ENCODE peak calls at places on chromosome 7, in eight cellular contexts. I is NCI-H2171 treated with DMSO at 0.1 percent for 48 hours, G is bronchial epithelial cell, X is GOT3, B is progenitor cell of endocrine pancreas, E is coronary artery, A is H54, O is MG63. L is an unnamed sample.

GRCh38 chr7:17697128-17697881 is 243.0 kb downstream of the SNX13 start:
- DNase-seq in O (no peak), A (no peak), B (no peak), X (no peak), G (no peak), E (no peak), I (no peak), L (no peak)

GRCh38 chr7:91772100-91772794 is 108.3 kb downstream of the MTERF1 start:
- DNase-seq in G (peak), O (peak), X (no peak), E (no peak), B (no peak), I (no peak), A (no peak), L (peak)

GRCh38 chr7:158664406-158664805 is 40.2 kb downstream of the NCAPG2 start:
- DNase-seq in A (no peak), X (no peak), B (no peak), O (no peak), G (no peak), I (no peak), E (no peak), L (no peak)

GRCh38 chr7:117250801-117251200 is 72.1 kb downstream of the WNT2 start:
- DNase-seq in O (no peak), A (no peak), I (no peak), B (no peak), G (no peak), X (no peak), E (no peak), L (no peak)

GRCh38 chr7:69134316-69134715 is 464.0 kb upstream of the AUTS2 start:
- DNase-seq in A (no peak), I (no peak), G (no peak), O (no peak), E (no peak), B (no peak), X (no peak), L (no peak)

GRCh38 chr7:95694334-95694733 is 78.0 kb upstream of the DYNC1I1 start:
- DNase-seq in G (no peak), A (no peak), O (no peak), B (no peak), X (no peak), E (no peak), I (peak), L (no peak)

GRCh38 chr7:139068543-139069399 is 32.9 kb upstream of the ZC3HAV1L start:
- DNase-seq in I (no peak), E (no peak), A (no peak), X (no peak), B (no peak), G (no peak), O (no peak), L (no peak)

GRCh38 chr7:141920281-141920680 is 4.1 kb downstream of the OR9A4 start:
- DNase-seq in B (no peak), G (peak), A (no peak), E (no peak), X (no peak), O (no peak), I (no peak), L (peak)

GRCh38 chr7:1545417-1546246 is 10.4 kb downstream of the TMEM184A start:
- DNase-seq in I (no peak), O (no peak), A (no peak), X (no peak), G (no peak), E (no peak), B (no peak), L (no peak)

GRCh38 chr7:69078997-69079769 is 519.1 kb upstream of the AUTS2 start:
- DNase-seq in I (no peak), E (no peak), O (peak), B (no peak), G (no peak), A (no peak), X (no peak), L (no peak)

GRCh38 chr7:138649506-138649905 is 51.7 kb downstream of the SVOPL start:
- DNase-seq in I (no peak), O (no peak), G (peak), X (no peak), A (no peak), E (no peak), B (no peak), L (no peak)

GRCh38 chr7:92768501-92769360 is 67.6 kb downstream of the CDK6 start:
- DNase-seq in B (no peak), O (peak), G (peak), A (no peak), I (peak), E (no peak), X (no peak), L (no peak)

GRCh38 chr7:90266808-90267207 is 21.8 kb downstream of the CFAP69 start:
- DNase-seq in O (no peak), B (no peak), G (peak), X (no peak), E (no peak), A (no peak), I (no peak), L (no peak)

GRCh38 chr7:157397036-157397720 is 60.4 kb downstream of the DNAJB6 start:
- DNase-seq in A (no peak), E (no peak), G (no peak), X (no peak), O (no peak), I (no peak), B (no peak), L (no peak)

GRCh38 chr7:19491821-19492452 is 216.9 kb downstream of the POLR1F start:
- DNase-seq in E (no peak), X (no peak), G (peak), I (peak), O (no peak), B (no peak), A (peak), L (no peak)

GRCh38 chr7:111846900-111847299 is 284.6 kb upstream of the IMMP2L start:
- DNase-seq in A (no peak), O (no peak), B (no peak), I (no peak), E (no peak), G (no peak), X (no peak), L (no peak)

GRCh38 chr7:10588084-10588483 is 385.6 kb upstream of the PHF14 start:
- DNase-seq in E (no peak), A (no peak), I (no peak), O (no peak), G (peak), B (no peak), X (no peak), L (peak)

GRCh38 chr7:20799566-20800377 is 13.1 kb upstream of the SP8 start:
- DNase-seq in I (no peak), X (no peak), E (no peak), G (no peak), A (no peak), B (no peak), O (no peak), L (no peak)